ENCODE peak calls at places on chromosomes 3 and 15, in five cellular contexts. C, Q, Y, U and J are unnamed samples.
A peak's percentile ranks its signal among the peaks of the same experiment; 100 is the strongest.

GRCh38 chr3:25603703-25604102 is 61.0 kb downstream of the TOP2B start:
- DNase-seq in C (no peak), Q (no peak), Y (no peak), U (peak; percentile 37), J (no peak)

GRCh38 chr3:47645551-47645950 is 66.9 kb upstream of the CSPG5 start:
- DNase-seq in C (no peak), Q (no peak), Y (no peak), U (peak; percentile 16), J (no peak)

GRCh38 chr15:61755461-61755860 is 304.8 kb downstream of the VPS13C start:
- DNase-seq in C (no peak), Q (no peak), Y (no peak), U (no peak), J (no peak)

GRCh38 chr3:27138562-27138961 is 230.6 kb downstream of the NEK10 start:
- DNase-seq in C (no peak), Q (peak; percentile 10), Y (no peak), U (no peak), J (no peak)

GRCh38 chr15:90512281-90512680 is 17.4 kb upstream of the CRTC3 start:
- DNase-seq in C (no peak), Q (no peak), Y (no peak), U (no peak), J (no peak)

GRCh38 chr3:30643763-30644462 is 37.5 kb downstream of the TGFBR2 start:
- DNase-seq in C (no peak), Q (no peak), Y (no peak), U (no peak), J (peak; percentile 81)

GRCh38 chr15:63357061-63357460 is 24.6 kb downstream of the CA12 start:
- DNase-seq in C (no peak), Q (no peak), Y (no peak), U (no peak), J (no peak)

GRCh38 chr15:72205273-72205672 is 7.7 kb upstream of the GRAMD2A start:
- DNase-seq in C (no peak), Q (no peak), Y (no peak), U (no peak), J (no peak)

GRCh38 chr15:47331796-47332480 is 385.4 kb upstream of the SEMA6D start:
- DNase-seq in C (no peak), Q (no peak), Y (no peak), U (peak; percentile 35), J (no peak)

GRCh38 chr15:38707802-38708671 is 143.4 kb upstream of the RASGRP1 start:
- DNase-seq in C (peak; percentile 25), Q (peak; percentile 49), Y (peak; percentile 58), U (peak; percentile 76), J (peak; percentile 51)

GRCh38 chr3:174363256-174363655 is 495.9 kb upstream of the NAALADL2 start:
- DNase-seq in C (no peak), Q (no peak), Y (no peak), U (peak; percentile 9), J (no peak)

GRCh38 chr3:9786825-9787654 is 5.2 kb downstream of the TADA3 start:
- DNase-seq in C (no peak), Q (no peak), Y (no peak), U (no peak), J (no peak)

DNA sequence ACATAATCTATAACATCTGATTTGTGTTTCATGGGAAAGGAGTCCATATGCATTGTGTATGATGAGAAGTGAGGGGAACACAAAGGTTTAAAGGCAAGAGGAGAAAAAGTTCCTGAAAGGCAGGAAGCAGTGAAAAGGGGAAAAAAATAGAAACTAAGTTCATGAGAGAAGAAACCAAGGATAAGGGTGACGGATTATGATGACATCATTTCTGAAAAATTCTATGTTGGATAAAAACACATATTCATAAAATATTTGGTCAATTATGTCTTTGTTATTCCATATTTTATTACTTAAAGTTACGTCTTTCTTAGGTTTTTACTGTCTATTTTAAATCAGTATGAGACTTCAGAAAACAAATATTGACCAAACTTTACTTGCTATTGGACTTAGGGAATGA is 48.6 kb upstream of the CP start:
- DNase-seq in C (no peak), Q (no peak), Y (no peak), U (no peak), J (no peak)
- H3K27ac ChIP-seq in C (no peak overlapping the region), Q (no peak overlapping the region), Y (no peak overlapping the region), U (no peak overlapping the region), J (no peak overlapping the region)

GRCh38 chr15:22241451-22241850 is 161.1 kb downstream of the OR4M2 start:
- DNase-seq in C (no peak), Q (no peak), Y (no peak), U (no peak), J (no peak)
- H3K9me3 ChIP-seq in C (peaks cover 17% of the 10 kb centered on the region), Q (no peaks in the 10 kb centered on the region), Y (no peaks in the 10 kb centered on the region), U (peaks cover 6% of the 10 kb centered on the region), J (no peaks in the 10 kb centered on the region)

DNA sequence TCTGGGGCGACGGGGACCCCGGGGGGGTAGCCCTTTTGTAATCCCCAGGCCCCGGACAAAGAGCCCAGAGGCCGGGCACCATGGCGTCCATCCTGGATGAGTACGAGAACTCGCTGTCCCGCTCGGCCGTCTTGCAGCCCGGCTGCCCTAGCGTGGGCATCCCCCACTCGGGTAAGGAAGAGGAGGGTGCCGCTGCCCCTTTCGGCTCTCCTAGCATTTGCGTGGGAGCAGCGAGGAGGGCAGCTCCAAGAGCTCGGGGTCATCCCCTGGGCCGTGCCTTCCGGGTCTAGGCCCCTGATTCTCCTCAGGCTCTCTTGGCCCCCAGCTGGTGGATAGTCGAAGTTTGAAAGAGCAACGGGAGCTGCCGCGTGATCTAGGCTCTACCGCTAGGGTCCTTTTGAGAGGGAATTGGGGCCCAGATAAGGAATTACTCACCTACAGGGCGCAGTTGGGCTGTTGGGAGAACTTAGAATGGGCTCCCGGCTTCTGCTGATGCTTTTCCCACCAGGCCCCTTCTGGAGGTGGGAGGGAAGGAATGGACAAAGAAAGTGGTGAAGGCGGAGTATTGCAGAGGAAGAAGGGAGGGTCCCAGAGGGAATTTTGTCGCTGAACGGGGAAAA is 549 bp downstream of the VPS18 start:
- DNase-seq in C (peak; percentile 76), Q (peak; percentile 65), Y (peak; percentile 50), U (peak; percentile 76), J (peak; percentile 80)
- H3K27ac ChIP-seq in C (peak overlapping the region; percentile 88), Q (peak overlapping the region; percentile 94), Y (no peak overlapping the region), U (peak overlapping the region; percentile 95), J (peak overlapping the region; percentile 82)

GRCh38 chr3:177210744-177211502 is 13.6 kb upstream of the TBL1XR1 start:
- DNase-seq in C (no peak), Q (no peak), Y (no peak), U (no peak), J (no peak)

GRCh38 chr3:177212278-177212610 is 15.0 kb upstream of the TBL1XR1 start:
- DNase-seq in C (no peak), Q (no peak), Y (no peak), U (no peak), J (peak; percentile 38)

GRCh38 chr3:177211503-177212277 is 14.4 kb upstream of the TBL1XR1 start:
- DNase-seq in C (no peak), Q (peak; percentile 92), Y (no peak), U (no peak), J (peak; percentile 39)

GRCh38 chr3:177213806-177214528 is 16.7 kb upstream of the TBL1XR1 start:
- DNase-seq in C (no peak), Q (no peak), Y (no peak), U (no peak), J (no peak)

GRCh38 chr3:177212756-177213155 is 15.5 kb upstream of the TBL1XR1 start:
- DNase-seq in C (no peak), Q (no peak), Y (no peak), U (no peak), J (no peak)
- H3K9me3 ChIP-seq in C (no peaks in the 10 kb centered on the region), Q (no peaks in the 10 kb centered on the region), Y (no peaks in the 10 kb centered on the region), U (no peaks in the 10 kb centered on the region), J (no peaks in the 10 kb centered on the region)

DNA sequence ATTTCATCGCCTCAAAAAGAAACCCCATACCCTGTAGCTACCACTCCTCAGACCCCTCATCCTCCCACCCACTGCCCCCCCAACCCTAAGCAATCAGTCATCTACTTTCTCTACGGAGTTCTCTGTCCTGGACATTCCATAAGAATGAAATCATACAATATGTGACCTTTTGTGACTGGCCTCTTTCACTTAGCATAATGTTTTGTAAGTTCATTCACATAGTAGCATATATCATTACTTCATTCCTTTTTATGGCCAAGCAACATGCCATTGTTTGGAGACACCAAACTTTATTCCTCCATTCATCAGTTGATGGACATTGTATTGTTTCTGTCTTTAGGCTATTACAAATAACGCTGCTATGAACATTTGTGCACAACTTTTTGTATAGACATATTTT is 64.2 kb downstream of the TNIK start:
- DNase-seq in C (no peak), Q (no peak), Y (no peak), U (peak; percentile 49), J (no peak)
- H3K27ac ChIP-seq in C (no peak overlapping the region), Q (no peak overlapping the region), Y (no peak overlapping the region), U (no peak overlapping the region), J (no peak overlapping the region)

GRCh38 chr3:97177242-97177641 is 362.8 kb downstream of the EPHA6 start:
- DNase-seq in C (no peak), Q (no peak), Y (no peak), U (no peak), J (no peak)
- H3K9me3 ChIP-seq in C (no peaks in the 10 kb centered on the region), Q (no peaks in the 10 kb centered on the region), Y (no peaks in the 10 kb centered on the region), U (no peaks in the 10 kb centered on the region), J (no peaks in the 10 kb centered on the region)

GRCh38 chr3:141276398-141276797 is 44.8 kb downstream of the PXYLP1 start:
- DNase-seq in C (no peak), Q (no peak), Y (no peak), U (peak; percentile 49), J (no peak)
- H3K27ac ChIP-seq in C (no peak overlapping the region), Q (no peak overlapping the region), Y (no peak overlapping the region), U (no peak overlapping the region), J (no peak overlapping the region)

GRCh38 chr3:76438971-76439370 is 600.9 kb upstream of the ROBO2 start:
- DNase-seq in C (no peak), Q (no peak), Y (no peak), U (no peak), J (no peak)
- H3K9me3 ChIP-seq in C (no peaks in the 10 kb centered on the region), Q (no peaks in the 10 kb centered on the region), Y (no peaks in the 10 kb centered on the region), U (no peaks in the 10 kb centered on the region), J (peaks cover 15% of the 10 kb centered on the region)

GRCh38 chr15:70274255-70274654 is 176.5 kb upstream of the TLE3 start:
- DNase-seq in C (no peak), Q (no peak), Y (no peak), U (no peak), J (no peak)
- H3K27ac ChIP-seq in C (peak overlapping the region; percentile 63), Q (no peak overlapping the region), Y (no peak overlapping the region), U (no peak overlapping the region), J (no peak overlapping the region)

GRCh38 chr15:56225520-56225919 is 18.2 kb downstream of the RFX7 start:
- DNase-seq in C (no peak), Q (no peak), Y (no peak), U (no peak), J (no peak)
- H3K9me3 ChIP-seq in C (peaks cover 52% of the 10 kb centered on the region), Q (no peaks in the 10 kb centered on the region), Y (peaks cover 86% of the 10 kb centered on the region), U (no peaks in the 10 kb centered on the region), J (peaks cover 31% of the 10 kb centered on the region)